ENCODE peak calls at places on chromosomes 1 and 21, in ten cellular contexts. H, O, L, E, A, K, R, D, G and Z are unnamed samples.

GRCh38 chr1:35931424-35932157 is 686 bp downstream of the AGO3 start:
- DNase-seq in K (no peak), G (no peak), H (no peak), D (peak; percentile 14), E (peak; percentile 45), O (no peak), A (peak; percentile 1), R (peak; percentile 23), L (no peak), Z (peak; percentile 31)

GRCh38 chr1:87513270-87513669 is 184.6 kb downstream of the LMO4 start:
- DNase-seq in A (no peak), R (no peak), K (no peak), D (no peak), O (no peak), H (no peak), E (no peak), L (no peak), G (no peak), Z (no peak)

GRCh38 chr1:73593804-73594203 is 604.2 kb downstream of the LRRIQ3 start:
- DNase-seq in G (no peak), K (no peak), H (no peak), E (no peak), R (no peak), L (no peak), O (no peak), D (no peak), A (no peak), Z (no peak)

GRCh38 chr1:55052221-55053142 is 13.1 kb downstream of the PCSK9 start:
- DNase-seq in A (no peak), E (no peak), G (no peak), D (no peak), K (no peak), O (no peak), R (no peak), H (no peak), L (no peak), Z (no peak)

GRCh38 chr1:36771222-36771621 is 263.1 kb downstream of the GRIK3 start:
- DNase-seq in O (no peak), D (no peak), L (no peak), K (no peak), R (no peak), G (no peak), H (no peak), A (no peak), E (no peak), Z (no peak)

GRCh38 chr1:240111558-240111957 is 19.9 kb downstream of the FMN2 start:
- DNase-seq in K (no peak), A (no peak), G (no peak), L (no peak), R (no peak), O (no peak), D (peak; percentile 19), H (no peak), E (no peak), Z (no peak)

GRCh38 chr1:196678510-196678884 is 26.7 kb downstream of the CFH start:
- DNase-seq in D (peak; percentile 85), K (peak; percentile 20), L (no peak), G (no peak), A (no peak), H (no peak), E (no peak), R (no peak), O (no peak), Z (no peak)

GRCh38 chr1:11388617-11389016 is 90.3 kb upstream of the DISP3 start:
- DNase-seq in R (peak; percentile 19), O (no peak), A (no peak), E (no peak), D (no peak), H (no peak), K (no peak), G (no peak), L (no peak), Z (no peak)

GRCh38 chr1:230879781-230880180 is 11.5 kb upstream of the C1orf198 start:
- DNase-seq in R (no peak), G (no peak), H (no peak), D (no peak), K (no peak), L (no peak), O (no peak), E (no peak), A (no peak), Z (no peak)

GRCh38 chr1:179126338-179127060 is 44.6 kb downstream of the TOR3A start:
- DNase-seq in G (no peak), D (peak; percentile 55), H (no peak), A (no peak), R (no peak), E (no peak), O (no peak), L (no peak), K (no peak), Z (no peak)

GRCh38 chr21:45280969-45281368 is 6.7 kb downstream of the POFUT2 start:
- DNase-seq in G (no peak), A (no peak), O (no peak), D (no peak), R (no peak), E (no peak), L (no peak), K (no peak), H (no peak), Z (no peak)

GRCh38 chr1:115456441-115456961 is 118.5 kb upstream of the NGF start:
- DNase-seq in K (no peak), E (peak; percentile 14), L (no peak), A (no peak), O (no peak), H (no peak), D (peak; percentile 90), G (no peak), R (no peak), Z (no peak)

GRCh38 chr1:160342520-160342919 is 530 bp downstream of the COPA start:
- DNase-seq in R (no peak), H (no peak), O (no peak), L (no peak), G (peak; percentile 6), A (no peak), K (no peak), D (peak; percentile 37), E (peak; percentile 30), Z (no peak)

GRCh38 chr1:33943978-33944377 is 80.1 kb downstream of the HMGB4 start:
- DNase-seq in A (no peak), H (no peak), G (no peak), D (peak; percentile 91), R (no peak), O (no peak), E (no peak), L (no peak), K (peak; percentile 62), Z (no peak)

GRCh38 chr1:51070640-51071039 is 31.4 kb upstream of the C1orf185 start:
- DNase-seq in R (no peak), D (peak; percentile 72), O (no peak), H (peak; percentile 27), L (no peak), E (no peak), G (no peak), A (no peak), K (no peak), Z (no peak)

GRCh38 chr1:244096066-244096610 is 45.1 kb downstream of the ZBTB18 start:
- DNase-seq in L (no peak), H (no peak), R (no peak), K (no peak), G (no peak), O (no peak), E (no peak), D (no peak), A (no peak), Z (no peak)

GRCh38 chr1:201110616-201111015 is 1.6 kb downstream of the CACNA1S start:
- DNase-seq in H (no peak), D (no peak), L (no peak), R (no peak), G (no peak), O (no peak), E (no peak), K (no peak), A (no peak), Z (no peak)

GRCh38 chr1:156114101-156114918 is at the start of gene LMNA:
- DNase-seq in E (peak; percentile 93), L (no peak), R (peak; percentile 57), A (peak; percentile 54), G (peak; percentile 82), D (peak; percentile 97), K (peak; percentile 93), O (peak; percentile 98), H (peak; percentile 36), Z (peak; percentile 81)

GRCh38 chr1:22850681-22851080 is 122.0 kb downstream of the LACTBL1 start:
- DNase-seq in G (no peak), E (no peak), H (no peak), K (no peak), D (peak; percentile 63), R (no peak), A (no peak), O (no peak), L (no peak), Z (no peak)

GRCh38 chr21:35370071-35370470 is 321.0 kb upstream of the RUNX1 start:
- DNase-seq in D (no peak), O (no peak), L (no peak), G (no peak), E (no peak), K (no peak), H (no peak), A (no peak), R (no peak), Z (no peak)

GRCh38 chr1:45009956-45010854 is 919 bp downstream of the HECTD3 start:
- DNase-seq in G (peak; percentile 29), D (peak; percentile 19), O (no peak), K (no peak), A (no peak), H (peak; percentile 68), R (peak; percentile 43), E (peak; percentile 53), L (no peak), Z (peak; percentile 38)

GRCh38 chr1:243325305-243325890 is 69.6 kb downstream of the SDCCAG8 start:
- DNase-seq in O (no peak), H (peak; percentile 71), G (no peak), A (no peak), K (peak; percentile 41), D (peak; percentile 73), E (peak; percentile 52), L (no peak), R (peak; percentile 11), Z (peak; percentile 33)

GRCh38 chr1:25694591-25695007 is 78.0 kb downstream of the MAN1C1 start:
- DNase-seq in E (no peak), O (no peak), R (no peak), D (peak; percentile 28), G (no peak), L (no peak), H (no peak), A (no peak), K (no peak), Z (no peak)

GRCh38 chr21:42047821-42048613 is 23.1 kb upstream of the UMODL1 start:
- DNase-seq in O (peak; percentile 54), H (no peak), K (peak; percentile 47), R (no peak), E (no peak), A (no peak), L (no peak), G (no peak), D (peak; percentile 98), Z (peak; percentile 64)

GRCh38 chr1:37509181-37509580 is 5.4 kb downstream of the MEAF6 start:
- DNase-seq in O (no peak), G (no peak), K (no peak), E (no peak), D (peak; percentile 53), A (no peak), L (no peak), H (no peak), R (no peak), Z (no peak)

GRCh38 chr1:15123298-15123697 is 30.2 kb upstream of the TMEM51 start:
- DNase-seq in R (no peak), H (no peak), O (no peak), E (no peak), L (no peak), G (no peak), D (no peak), A (no peak), K (no peak), Z (no peak)

GRCh38 chr1:201594575-201595245 is 55.8 kb downstream of the NAV1 start:
- DNase-seq in O (no peak), G (no peak), L (no peak), K (peak; percentile 39), A (no peak), R (no peak), D (peak; percentile 52), H (no peak), E (no peak), Z (no peak)

GRCh38 chr1:246096356-246096755 is 410.7 kb downstream of the SMYD3 start:
- DNase-seq in R (no peak), O (no peak), H (no peak), G (no peak), A (no peak), L (no peak), D (no peak), E (no peak), K (no peak), Z (no peak)